ENCODE peak calls at places on chromosomes 2 and 18, in eight cellular contexts. W is Peyer's patch, P is GM12891, L is prostate gland, J is H54, U is stomach, Y is uterus, N is H1. M is an unnamed sample.

GRCh38 chr2:111705711-111706323 is 178.2 kb downstream of the ANAPC1 start:
- DNase-seq in P (peak), W (no peak), N (peak), L (no peak), J (peak), Y (no peak), U (no peak), M (no peak)

GRCh38 chr18:57744211-57744694 is 58.9 kb downstream of the ATP8B1 start:
- DNase-seq in P (no peak), L (peak), J (no peak), Y (no peak), W (no peak), U (peak), N (no peak), M (no peak)

GRCh38 chr2:8515864-8516533 is 165.9 kb upstream of the ID2 start:
- DNase-seq in J (no peak), Y (no peak), P (no peak), N (no peak), W (no peak), L (no peak), U (no peak), M (no peak)

GRCh38 chr2:143559202-143559601 is 430.0 kb downstream of the ARHGAP15 start:
- DNase-seq in W (no peak), Y (no peak), P (no peak), N (no peak), L (no peak), J (no peak), U (no peak), M (no peak)

GRCh38 chr2:58054264-58054663 is 7.7 kb downstream of the VRK2 start:
- DNase-seq in L (no peak), Y (no peak), N (no peak), P (no peak), J (no peak), W (no peak), U (no peak), M (no peak)

GRCh38 chr2:112168422-112169124 is 30.4 kb downstream of the FBLN7 start:
- DNase-seq in J (peak), L (no peak), W (no peak), N (no peak), P (no peak), U (no peak), Y (no peak), M (no peak)

GRCh38 chr18:47944972-47945843 is 14.7 kb upstream of the SMAD2 start:
- DNase-seq in Y (no peak), J (peak), U (no peak), W (no peak), L (no peak), P (no peak), N (no peak), M (no peak)

GRCh38 chr18:78929502-78929901 is 50.1 kb upstream of the SALL3 start:
- DNase-seq in J (no peak), W (no peak), Y (no peak), L (no peak), P (no peak), N (no peak), U (no peak), M (no peak)

GRCh38 chr18:48472610-48473009 is 63.4 kb upstream of the ZBTB7C start:
- DNase-seq in P (no peak), U (no peak), L (no peak), J (no peak), N (no peak), Y (no peak), W (no peak), M (no peak)

GRCh38 chr18:40313030-40313642 is 1641.9 kb upstream of the PIK3C3 start:
- DNase-seq in Y (no peak), N (no peak), L (no peak), U (no peak), J (no peak), W (no peak), P (no peak), M (no peak)

GRCh38 chr2:127763776-127764175 is 47.2 kb downstream of the WDR33 start:
- DNase-seq in L (no peak), J (no peak), U (no peak), P (no peak), W (no peak), N (no peak), Y (no peak), M (no peak)

GRCh38 chr2:159976527-159977163 is 85.8 kb downstream of the PLA2R1 start:
- DNase-seq in U (no peak), Y (no peak), J (no peak), W (no peak), L (no peak), N (no peak), P (no peak), M (no peak)

GRCh38 chr2:86044045-86044444 is 61.6 kb downstream of the POLR1A start:
- DNase-seq in Y (peak), N (no peak), J (no peak), L (no peak), U (no peak), W (no peak), P (no peak), M (no peak)

GRCh38 chr2:217327981-217328760 is 468.3 kb upstream of the TNP1 start:
- DNase-seq in U (no peak), P (no peak), N (no peak), L (no peak), Y (no peak), J (no peak), W (no peak), M (no peak)

GRCh38 chr2:70645733-70646420 is 92.3 kb upstream of the TGFA start:
- DNase-seq in W (no peak), Y (no peak), L (no peak), U (no peak), N (no peak), P (no peak), J (peak), M (no peak)

GRCh38 chr2:220533485-220533884 is 906.1 kb downstream of the SLC4A3 start:
- DNase-seq in N (no peak), W (no peak), J (peak), Y (no peak), L (no peak), U (no peak), P (no peak), M (no peak)

GRCh38 chr18:31555971-31556747 is 35.5 kb upstream of the TTR start:
- DNase-seq in W (no peak), J (peak), N (no peak), P (no peak), L (peak), Y (no peak), U (no peak), M (no peak)

GRCh38 chr18:79386547-79386946 is 9.2 kb upstream of the NFATC1 start:
- DNase-seq in U (peak), N (no peak), J (no peak), P (no peak), Y (no peak), L (no peak), W (peak), M (no peak)

GRCh38 chr2:69639246-69639645 is 4.3 kb downstream of the AAK1 start:
- DNase-seq in U (no peak), L (no peak), W (no peak), N (no peak), J (no peak), Y (no peak), P (no peak), M (no peak)

GRCh38 chr2:67215214-67215613 is 181.9 kb upstream of the ETAA1 start:
- DNase-seq in L (no peak), J (no peak), W (no peak), Y (peak), P (no peak), N (peak), U (peak), M (no peak)

GRCh38 chr2:10161961-10162441 is 39.5 kb downstream of the RRM2 start:
- DNase-seq in U (no peak), W (peak), N (no peak), Y (peak), J (no peak), L (no peak), P (no peak), M (no peak)

GRCh38 chr18:6610436-6610835 is 119.1 kb upstream of the ARHGAP28 start:
- DNase-seq in L (peak), N (no peak), J (no peak), P (no peak), Y (no peak), U (no peak), W (no peak), M (no peak)

GRCh38 chr18:70578480-70578879 is 289.6 kb downstream of the SOCS6 start:
- DNase-seq in U (no peak), J (peak), Y (no peak), W (no peak), N (peak), P (no peak), L (no peak), M (no peak)

GRCh38 chr18:49481317-49481716 is 5.7 kb downstream of the C18orf32 start:
- DNase-seq in J (no peak), Y (no peak), N (no peak), L (no peak), U (no peak), W (no peak), P (no peak), M (no peak)

GRCh38 chr2:156901373-156902031 is 356.0 kb upstream of the GALNT5 start:
- DNase-seq in Y (no peak), W (no peak), J (no peak), U (no peak), N (no peak), P (no peak), L (no peak), M (no peak)

GRCh38 chr18:23810396-23810795 is 121.1 kb downstream of the LAMA3 start:
- DNase-seq in P (peak), L (no peak), U (no peak), W (no peak), Y (no peak), J (no peak), N (no peak), M (no peak)

GRCh38 chr2:189407161-189407943 is 33.9 kb upstream of the WDR75 start:
- DNase-seq in J (no peak), N (no peak), W (no peak), P (no peak), Y (no peak), U (no peak), L (no peak), M (no peak)

GRCh38 chr2:14297340-14297739 is 335.2 kb upstream of the LRATD1 start:
- DNase-seq in N (no peak), W (no peak), P (no peak), J (no peak), Y (no peak), U (no peak), L (peak), M (no peak)

GRCh38 chr2:145411493-145411892 is 891.6 kb upstream of the ZEB2 start:
- DNase-seq in L (no peak), U (no peak), P (no peak), W (no peak), J (no peak), Y (no peak), N (no peak), M (no peak)

GRCh38 chr2:219160186-219161017 is at the start of gene NHEJ1:
- DNase-seq in P (peak), L (peak), J (peak), U (peak), N (peak), Y (peak), W (peak), M (peak)
- TF ChIP-seq POLR2A in P (peak), L (peak), J (peak), U (no peak), N (peak), Y (peak), W (peak), M (no peak)

GRCh38 chr2:176269319-176270099 is at the start of gene MTX2:
- DNase-seq in J (peak), U (peak), Y (peak), P (peak), N (peak), W (peak), L (peak), M (no peak)
- TF ChIP-seq POLR2A in J (peak), U (no peak), Y (no peak), P (peak), N (peak), W (peak), L (peak), M (no peak)

GRCh38 chr2:218546012-218546411 is 22.1 kb downstream of the USP37 start:
- DNase-seq in U (no peak), N (no peak), W (no peak), J (no peak), L (no peak), Y (no peak), P (no peak), M (no peak)
- TF ChIP-seq POLR2A in U (no peak), N (no peak), W (no peak), J (no peak), L (no peak), Y (no peak), P (no peak), M (no peak)

DNA sequence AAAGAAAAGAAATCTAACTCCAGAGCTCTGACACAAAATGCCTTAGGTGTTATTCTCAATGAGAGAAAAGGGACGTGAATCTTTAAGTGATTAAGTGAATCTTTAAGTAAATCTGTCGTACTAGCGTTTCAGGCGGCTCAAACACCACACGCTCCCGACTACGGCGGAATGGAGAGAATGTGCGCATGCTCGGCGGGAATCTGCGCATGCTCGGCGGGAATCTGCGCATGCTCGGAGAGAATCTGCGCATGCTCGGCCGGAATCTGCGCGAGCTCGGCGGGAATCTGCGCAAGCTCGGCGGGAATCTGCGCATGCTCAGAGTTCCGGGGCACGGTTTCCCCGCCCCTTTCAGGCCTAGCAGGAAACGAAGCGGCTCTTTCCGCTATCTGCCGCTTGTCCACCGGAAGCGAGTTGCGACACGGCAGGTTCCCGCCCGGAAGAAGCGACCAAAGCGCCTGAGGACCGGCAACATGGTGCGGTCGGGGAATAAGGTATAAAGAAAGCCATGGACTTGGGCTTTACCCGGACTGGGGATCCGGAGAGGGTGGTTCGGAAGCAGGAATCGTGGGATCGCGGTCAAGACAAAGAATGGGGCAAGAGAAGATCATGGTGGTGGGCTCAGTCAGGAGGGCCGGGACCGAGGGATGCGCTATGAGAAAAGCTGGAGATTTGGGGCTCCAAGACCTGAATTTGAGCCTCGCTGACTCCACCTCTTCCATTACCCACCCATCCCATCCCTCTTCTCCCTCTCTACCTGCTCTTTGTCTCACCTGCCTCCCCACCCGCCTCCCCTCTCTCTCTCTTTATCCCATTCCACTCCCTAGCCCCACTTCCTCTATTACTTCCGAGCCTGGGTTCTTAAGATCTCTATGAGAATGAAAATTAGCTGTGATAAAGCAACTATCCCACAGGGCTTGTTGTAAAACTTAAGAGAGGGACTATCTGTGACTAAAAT is at the start of gene XRCC5:
- DNase-seq in W (peak), P (peak), N (peak), U (peak), L (peak), Y (peak), J (peak), M (no peak)
- TF ChIP-seq POLR2A in W (peak), P (peak), N (peak), U (no peak), L (peak), Y (no peak), J (peak), M (no peak)

DNA sequence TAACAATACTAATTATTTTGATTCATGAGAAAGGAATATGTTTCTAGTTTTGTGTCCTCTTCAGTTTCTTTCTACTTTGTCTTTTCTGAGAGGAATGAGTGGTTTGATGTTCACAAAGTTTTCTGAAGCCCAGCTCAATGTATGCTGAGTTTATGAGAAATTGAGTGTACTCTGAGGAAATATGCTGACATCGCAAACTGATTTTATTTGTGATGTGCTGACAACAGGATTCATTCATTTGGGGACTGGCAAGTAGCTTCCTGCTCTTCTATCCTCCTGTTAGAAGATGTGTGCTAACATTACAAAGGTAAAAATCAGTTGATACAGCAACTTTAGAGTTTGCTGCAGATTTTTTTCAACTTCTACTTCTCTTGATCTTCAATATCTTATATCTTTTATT is 403.2 kb upstream of the CDH19 start:
- DNase-seq in L (no peak), J (no peak), W (no peak), Y (no peak), U (no peak), N (no peak), P (no peak), M (no peak)
- TF ChIP-seq POLR2A in L (no peak), J (no peak), W (no peak), Y (no peak), U (no peak), N (no peak), P (no peak), M (no peak)

GRCh38 chr2:25398534-25398933 is 56.8 kb upstream of the DNMT3A start:
- DNase-seq in J (no peak), Y (no peak), U (no peak), L (no peak), W (no peak), N (no peak), P (no peak), M (peak)

GRCh38 chr2:25400576-25401241 is 59.0 kb upstream of the DNMT3A start:
- DNase-seq in N (no peak), U (no peak), Y (no peak), J (no peak), P (no peak), L (no peak), W (no peak), M (no peak)

GRCh38 chr2:25397777-25398176 is 56.1 kb upstream of the DNMT3A start:
- DNase-seq in Y (no peak), L (no peak), U (no peak), J (no peak), P (no peak), N (no peak), W (no peak), M (no peak)

GRCh38 chr2:25402477-25402876 is 60.8 kb upstream of the DNMT3A start:
- DNase-seq in P (no peak), W (no peak), Y (no peak), U (no peak), L (no peak), N (no peak), J (no peak), M (no peak)

GRCh38 chr2:25401307-25402021 is 59.7 kb upstream of the DNMT3A start:
- DNase-seq in Y (no peak), N (no peak), W (no peak), J (no peak), P (no peak), U (no peak), L (no peak), M (no peak)
- TF ChIP-seq POLR2A in Y (no peak), N (no peak), W (no peak), J (no peak), P (no peak), U (no peak), L (no peak), M (no peak)

DNA sequence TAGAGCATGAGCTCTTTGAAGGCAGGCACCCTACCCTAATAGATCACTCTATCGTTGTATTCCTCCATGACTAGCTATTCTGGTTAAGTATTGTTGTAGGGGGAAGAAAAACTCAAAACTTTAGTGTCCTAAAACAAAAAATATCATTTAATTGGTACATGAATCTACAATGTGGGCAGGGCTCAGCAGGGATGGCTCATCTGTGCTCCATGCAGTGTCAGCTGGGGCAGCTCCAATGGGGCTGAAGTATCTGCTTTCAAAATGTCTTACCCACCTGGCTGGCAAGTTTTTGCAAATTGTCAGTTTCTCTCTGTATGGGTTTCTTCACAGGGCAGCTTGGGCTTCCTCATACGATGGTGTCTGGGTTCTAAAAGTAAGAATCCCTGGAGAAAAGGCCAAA is 83.2 kb upstream of the ITGA6 start:
- DNase-seq in P (no peak), J (no peak), N (no peak), W (no peak), U (no peak), L (no peak), Y (no peak), M (no peak)
- TF ChIP-seq POLR2A in P (no peak), J (no peak), N (no peak), W (no peak), U (no peak), L (no peak), Y (no peak), M (no peak)

DNA sequence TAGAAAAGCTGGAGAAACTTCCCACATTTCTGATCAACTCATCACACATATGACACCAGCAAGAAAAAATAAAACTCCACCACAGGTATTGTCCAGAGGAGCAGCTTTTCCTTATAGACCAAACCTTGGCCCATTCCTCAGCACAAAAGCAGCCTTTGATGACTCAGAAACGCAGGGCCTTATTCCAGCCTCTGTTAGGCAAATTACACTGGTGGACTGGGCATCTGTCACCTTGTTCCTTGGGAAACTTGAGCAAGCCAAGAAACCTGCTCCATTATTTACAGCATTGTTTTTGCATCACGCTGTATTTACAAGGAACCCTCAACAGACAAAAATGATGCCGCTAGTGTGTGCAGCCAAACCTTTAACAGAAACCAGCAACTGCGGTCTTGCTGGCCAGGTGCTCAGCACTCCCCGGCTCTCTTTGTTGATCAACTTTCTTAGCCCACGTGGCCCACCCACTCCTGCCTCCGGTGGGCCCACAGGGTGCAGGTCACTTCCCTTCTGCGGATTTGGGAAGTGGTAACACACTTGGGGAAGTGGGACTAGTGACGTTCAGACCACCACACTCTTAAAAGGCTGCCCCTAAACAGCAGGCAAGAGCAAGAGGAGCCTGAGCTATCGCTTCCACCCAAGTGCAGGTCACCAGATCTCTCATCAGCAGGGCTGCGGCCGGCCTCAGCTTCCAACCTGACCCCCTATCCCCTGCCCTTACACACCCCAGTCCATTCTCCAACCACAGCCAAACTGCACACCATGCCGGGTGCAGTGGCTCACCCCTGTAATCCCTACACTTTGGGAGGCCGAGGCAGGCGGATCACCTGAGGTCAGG is 1.5 kb downstream of the AP1S3 start:
- DNase-seq in U (no peak), W (no peak), L (no peak), P (peak), Y (no peak), N (no peak), J (peak), M (no peak)
- TF ChIP-seq POLR2A in U (no peak), W (no peak), L (no peak), P (no peak), Y (no peak), N (no peak), J (no peak), M (no peak)